ENCODE peak calls at places on chromosomes 4 and X, in seven cellular contexts. One of them, this sample, is unnamed.
A peak's percentile ranks its signal among the peaks of the same experiment; 100 is the strongest.

GRCh38 chrX:52271212-52271611 is 86.5 kb downstream of the MAGED4 start:
- DNase-seq in naive thymus-derived CD4-positive, alpha-beta T cell: no peak
- DNase-seq in CD8-positive, alpha-beta memory T cell: no peak
- DNase-seq in GM23248: peak; percentile 19
- DNase-seq in heart left ventricle: no peak
- DNase-seq in pancreas: no peak
- DNase-seq in tibial nerve: no peak
- DNase-seq in this sample: no peak

GRCh38 chr4:149781150-149781549 is 34.5 kb downstream of the IQCM start:
- DNase-seq in naive thymus-derived CD4-positive, alpha-beta T cell: no peak
- DNase-seq in CD8-positive, alpha-beta memory T cell: no peak
- DNase-seq in GM23248: peak; percentile 51
- DNase-seq in heart left ventricle: no peak
- DNase-seq in pancreas: no peak
- DNase-seq in tibial nerve: no peak
- DNase-seq in this sample: no peak

GRCh38 chr4:26907731-26908599 is 47.3 kb downstream of the STIM2 start:
- DNase-seq in naive thymus-derived CD4-positive, alpha-beta T cell: no peak
- DNase-seq in CD8-positive, alpha-beta memory T cell: no peak
- DNase-seq in GM23248: peak; percentile 11
- DNase-seq in heart left ventricle: no peak
- DNase-seq in pancreas: no peak
- DNase-seq in tibial nerve: no peak
- DNase-seq in this sample: no peak

GRCh38 chr4:79141530-79141929 is 184.3 kb downstream of the NAA11 start:
- DNase-seq in naive thymus-derived CD4-positive, alpha-beta T cell: no peak
- DNase-seq in CD8-positive, alpha-beta memory T cell: no peak
- DNase-seq in GM23248: peak; percentile 39
- DNase-seq in heart left ventricle: no peak
- DNase-seq in pancreas: no peak
- DNase-seq in tibial nerve: no peak
- DNase-seq in this sample: no peak

GRCh38 chrX:40291553-40291952 is 193.8 kb upstream of the BCOR start:
- DNase-seq in naive thymus-derived CD4-positive, alpha-beta T cell: no peak
- DNase-seq in CD8-positive, alpha-beta memory T cell: no peak
- DNase-seq in GM23248: no peak
- DNase-seq in heart left ventricle: no peak
- DNase-seq in pancreas: no peak
- DNase-seq in tibial nerve: no peak
- DNase-seq in this sample: no peak

GRCh38 chr4:116829187-116829586 is 256.2 kb downstream of the TRAM1L1 start:
- DNase-seq in naive thymus-derived CD4-positive, alpha-beta T cell: no peak
- DNase-seq in CD8-positive, alpha-beta memory T cell: no peak
- DNase-seq in GM23248: no peak
- DNase-seq in heart left ventricle: no peak
- DNase-seq in pancreas: no peak
- DNase-seq in tibial nerve: no peak
- DNase-seq in this sample: no peak

GRCh38 chr4:174324725-174325124 is 41.0 kb downstream of the CEP44 start:
- DNase-seq in naive thymus-derived CD4-positive, alpha-beta T cell: no peak
- DNase-seq in CD8-positive, alpha-beta memory T cell: no peak
- DNase-seq in GM23248: peak; percentile 54
- DNase-seq in heart left ventricle: no peak
- DNase-seq in pancreas: no peak
- DNase-seq in tibial nerve: no peak
- DNase-seq in this sample: no peak

GRCh38 chrX:43000121-43000520 is 222.2 kb upstream of the PPP1R2C start:
- DNase-seq in naive thymus-derived CD4-positive, alpha-beta T cell: no peak
- DNase-seq in CD8-positive, alpha-beta memory T cell: no peak
- DNase-seq in GM23248: no peak
- DNase-seq in heart left ventricle: no peak
- DNase-seq in pancreas: no peak
- DNase-seq in tibial nerve: no peak
- DNase-seq in this sample: no peak

DNA sequence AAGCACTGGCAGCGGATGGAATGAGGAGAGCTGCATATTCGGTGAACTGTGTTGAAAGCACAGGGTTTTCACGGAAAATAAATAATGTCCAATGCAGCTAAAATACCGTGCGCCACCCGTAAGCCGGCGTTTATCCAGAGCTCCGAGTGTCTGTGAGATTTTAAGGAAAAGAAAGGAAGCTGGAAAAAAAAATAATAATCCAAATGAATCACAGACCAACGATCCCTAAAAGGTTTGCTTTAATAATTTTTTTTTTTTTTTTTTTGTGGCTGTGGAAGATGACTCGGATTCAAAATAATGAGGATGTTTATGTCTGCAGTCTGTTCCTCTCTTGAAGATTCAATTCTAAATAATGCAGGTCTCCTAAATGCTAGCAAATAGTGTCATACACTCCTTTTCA is 84.5 kb upstream of the PPP2R3B start:
- DNase-seq in naive thymus-derived CD4-positive, alpha-beta T cell: no peak
- DNase-seq in CD8-positive, alpha-beta memory T cell: no peak
- DNase-seq in GM23248: no peak
- DNase-seq in heart left ventricle: no peak
- DNase-seq in pancreas: no peak
- DNase-seq in tibial nerve: no peak
- DNase-seq in this sample: no peak
- H3K9me3 ChIP-seq in naive thymus-derived CD4-positive, alpha-beta T cell: no peaks in the 10 kb centered on the region
- H3K9me3 ChIP-seq in CD8-positive, alpha-beta memory T cell: no peaks in the 10 kb centered on the region
- H3K9me3 ChIP-seq in GM23248: no peaks in the 10 kb centered on the region
- H3K9me3 ChIP-seq in heart left ventricle: peaks cover 5% of the 10 kb centered on the region
- H3K9me3 ChIP-seq in pancreas: no peaks in the 10 kb centered on the region
- H3K9me3 ChIP-seq in tibial nerve: peaks cover 22% of the 10 kb centered on the region
- H3K9me3 ChIP-seq in this sample: no peaks in the 10 kb centered on the region

GRCh38 chr4:94158883-94159282 is 48.8 kb upstream of the SMARCAD1 start:
- DNase-seq in naive thymus-derived CD4-positive, alpha-beta T cell: no peak
- DNase-seq in CD8-positive, alpha-beta memory T cell: no peak
- DNase-seq in GM23248: no peak
- DNase-seq in heart left ventricle: no peak
- DNase-seq in pancreas: no peak
- DNase-seq in tibial nerve: no peak
- DNase-seq in this sample: no peak
- H3K9me3 ChIP-seq in naive thymus-derived CD4-positive, alpha-beta T cell: no peaks in the 10 kb centered on the region
- H3K9me3 ChIP-seq in CD8-positive, alpha-beta memory T cell: no peaks in the 10 kb centered on the region
- H3K9me3 ChIP-seq in GM23248: no peaks in the 10 kb centered on the region
- H3K9me3 ChIP-seq in heart left ventricle: no peaks in the 10 kb centered on the region
- H3K9me3 ChIP-seq in pancreas: no peaks in the 10 kb centered on the region
- H3K9me3 ChIP-seq in tibial nerve: peaks cover 3% of the 10 kb centered on the region
- H3K9me3 ChIP-seq in this sample: no peaks in the 10 kb centered on the region

DNA sequence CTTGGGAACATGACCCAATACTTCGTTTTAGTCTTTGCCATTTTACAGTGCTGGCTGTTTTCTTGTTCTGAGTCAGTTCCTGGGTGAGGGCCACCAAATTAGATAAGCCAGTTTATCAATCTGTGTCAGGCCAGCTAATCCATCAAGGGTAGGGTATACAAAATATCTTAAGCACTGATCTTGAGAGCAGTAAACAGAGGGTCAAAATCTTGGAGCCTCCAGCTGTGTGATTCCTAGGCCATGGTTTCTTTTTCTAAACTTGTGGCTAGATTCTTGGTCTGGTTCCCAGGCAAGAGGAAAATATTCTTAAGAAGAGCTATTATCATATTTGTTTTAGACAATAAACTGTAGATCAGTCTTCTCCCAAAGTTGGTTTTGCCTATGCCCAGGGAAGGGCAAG is 1396.6 kb upstream of the PABPC4L start:
- DNase-seq in naive thymus-derived CD4-positive, alpha-beta T cell: no peak
- DNase-seq in CD8-positive, alpha-beta memory T cell: no peak
- DNase-seq in GM23248: no peak
- DNase-seq in heart left ventricle: no peak
- DNase-seq in pancreas: no peak
- DNase-seq in tibial nerve: no peak
- DNase-seq in this sample: no peak
- H3K9me3 ChIP-seq in naive thymus-derived CD4-positive, alpha-beta T cell: no peaks in the 10 kb centered on the region
- H3K9me3 ChIP-seq in CD8-positive, alpha-beta memory T cell: peaks cover 5% of the 10 kb centered on the region
- H3K9me3 ChIP-seq in GM23248: no peaks in the 10 kb centered on the region
- H3K9me3 ChIP-seq in heart left ventricle: peaks cover 27% of the 10 kb centered on the region
- H3K9me3 ChIP-seq in pancreas: no peaks in the 10 kb centered on the region
- H3K9me3 ChIP-seq in tibial nerve: peaks cover 30% of the 10 kb centered on the region
- H3K9me3 ChIP-seq in this sample: no peaks in the 10 kb centered on the region

DNA sequence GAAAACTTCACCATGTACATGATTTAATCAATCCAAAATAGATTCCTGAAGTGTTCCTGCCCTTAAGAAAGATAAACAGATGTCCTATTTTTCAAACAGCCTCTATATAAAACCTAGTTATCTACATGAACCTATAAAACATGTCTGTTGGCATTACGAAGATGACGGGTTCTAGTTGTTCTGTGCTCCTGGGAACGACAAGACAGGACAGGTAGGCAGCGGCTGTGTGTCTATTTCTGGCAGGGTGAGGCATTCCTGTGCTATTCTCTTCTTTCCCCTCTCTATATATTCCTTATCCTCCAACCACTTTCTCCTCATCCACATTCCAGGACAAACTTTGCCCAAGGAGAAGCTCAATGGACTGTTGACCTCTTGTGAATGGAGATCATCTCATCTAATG is 6.1 kb downstream of the FAT1 start:
- DNase-seq in naive thymus-derived CD4-positive, alpha-beta T cell: no peak
- DNase-seq in CD8-positive, alpha-beta memory T cell: no peak
- DNase-seq in GM23248: no peak
- DNase-seq in heart left ventricle: no peak
- DNase-seq in pancreas: no peak
- DNase-seq in tibial nerve: no peak
- DNase-seq in this sample: no peak
- H3K9me3 ChIP-seq in naive thymus-derived CD4-positive, alpha-beta T cell: no peaks in the 10 kb centered on the region
- H3K9me3 ChIP-seq in CD8-positive, alpha-beta memory T cell: no peaks in the 10 kb centered on the region
- H3K9me3 ChIP-seq in GM23248: peaks cover 8% of the 10 kb centered on the region
- H3K9me3 ChIP-seq in heart left ventricle: peaks cover 12% of the 10 kb centered on the region
- H3K9me3 ChIP-seq in pancreas: no peaks in the 10 kb centered on the region
- H3K9me3 ChIP-seq in tibial nerve: peaks cover 12% of the 10 kb centered on the region
- H3K9me3 ChIP-seq in this sample: peaks cover 6% of the 10 kb centered on the region

DNA sequence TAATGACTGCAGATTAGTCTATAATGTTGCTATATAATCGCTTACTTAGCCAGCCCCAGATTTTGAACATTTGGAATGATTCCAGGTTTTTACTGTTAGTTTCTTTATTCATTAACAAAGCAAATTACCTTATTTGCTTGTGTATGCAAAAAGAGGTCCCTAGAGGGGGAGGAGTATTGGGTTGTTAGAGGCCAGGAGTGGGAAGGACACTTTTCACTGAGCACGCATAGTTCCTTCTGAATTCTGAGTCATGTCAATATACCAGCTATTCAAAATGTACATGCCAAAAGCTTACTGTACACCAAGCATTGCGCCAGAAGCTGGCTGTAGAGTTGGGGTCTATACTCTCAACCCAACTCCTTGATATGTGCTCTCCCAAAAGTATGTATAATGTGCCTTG is 5.1 kb upstream of the DGAT2L6 start:
- DNase-seq in naive thymus-derived CD4-positive, alpha-beta T cell: no peak
- DNase-seq in CD8-positive, alpha-beta memory T cell: no peak
- DNase-seq in GM23248: peak; percentile 43
- DNase-seq in heart left ventricle: no peak
- DNase-seq in pancreas: no peak
- DNase-seq in tibial nerve: no peak
- DNase-seq in this sample: no peak
- H3K9me3 ChIP-seq in naive thymus-derived CD4-positive, alpha-beta T cell: no peaks in the 10 kb centered on the region
- H3K9me3 ChIP-seq in CD8-positive, alpha-beta memory T cell: no peaks in the 10 kb centered on the region
- H3K9me3 ChIP-seq in GM23248: no peaks in the 10 kb centered on the region
- H3K9me3 ChIP-seq in heart left ventricle: no peaks in the 10 kb centered on the region
- H3K9me3 ChIP-seq in pancreas: no peaks in the 10 kb centered on the region
- H3K9me3 ChIP-seq in tibial nerve: no peaks in the 10 kb centered on the region
- H3K9me3 ChIP-seq in this sample: no peaks in the 10 kb centered on the region

GRCh38 chr4:40455340-40455902 is 120.3 kb downstream of the CHRNA9 start:
- DNase-seq in naive thymus-derived CD4-positive, alpha-beta T cell: no peak
- DNase-seq in CD8-positive, alpha-beta memory T cell: no peak
- DNase-seq in GM23248: peak; percentile 13
- DNase-seq in heart left ventricle: no peak
- DNase-seq in pancreas: peak; percentile 39
- DNase-seq in tibial nerve: no peak
- DNase-seq in this sample: no peak
- H3K9me3 ChIP-seq in naive thymus-derived CD4-positive, alpha-beta T cell: no peaks in the 10 kb centered on the region
- H3K9me3 ChIP-seq in CD8-positive, alpha-beta memory T cell: no peaks in the 10 kb centered on the region
- H3K9me3 ChIP-seq in GM23248: no peaks in the 10 kb centered on the region
- H3K9me3 ChIP-seq in heart left ventricle: no peaks in the 10 kb centered on the region
- H3K9me3 ChIP-seq in pancreas: no peaks in the 10 kb centered on the region
- H3K9me3 ChIP-seq in tibial nerve: no peaks in the 10 kb centered on the region
- H3K9me3 ChIP-seq in this sample: no peaks in the 10 kb centered on the region

GRCh38 chr4:152657657-152658056 is 22.1 kb downstream of the TMEM154 start:
- DNase-seq in naive thymus-derived CD4-positive, alpha-beta T cell: no peak
- DNase-seq in CD8-positive, alpha-beta memory T cell: no peak
- DNase-seq in GM23248: no peak
- DNase-seq in heart left ventricle: no peak
- DNase-seq in pancreas: no peak
- DNase-seq in tibial nerve: no peak
- DNase-seq in this sample: no peak
- H3K9me3 ChIP-seq in naive thymus-derived CD4-positive, alpha-beta T cell: peaks cover 9% of the 10 kb centered on the region
- H3K9me3 ChIP-seq in CD8-positive, alpha-beta memory T cell: peaks cover 9% of the 10 kb centered on the region
- H3K9me3 ChIP-seq in GM23248: no peaks in the 10 kb centered on the region
- H3K9me3 ChIP-seq in heart left ventricle: peaks cover 26% of the 10 kb centered on the region
- H3K9me3 ChIP-seq in pancreas: no peaks in the 10 kb centered on the region
- H3K9me3 ChIP-seq in tibial nerve: peaks cover 31% of the 10 kb centered on the region
- H3K9me3 ChIP-seq in this sample: no peaks in the 10 kb centered on the region

GRCh38 chr4:68864438-68865177 is 48.8 kb downstream of the UGT2B10 start:
- DNase-seq in naive thymus-derived CD4-positive, alpha-beta T cell: no peak
- DNase-seq in CD8-positive, alpha-beta memory T cell: no peak
- DNase-seq in GM23248: no peak
- DNase-seq in heart left ventricle: no peak
- DNase-seq in pancreas: peak; percentile 65
- DNase-seq in tibial nerve: no peak
- DNase-seq in this sample: no peak
- H3K9me3 ChIP-seq in naive thymus-derived CD4-positive, alpha-beta T cell: no peaks in the 10 kb centered on the region
- H3K9me3 ChIP-seq in CD8-positive, alpha-beta memory T cell: no peaks in the 10 kb centered on the region
- H3K9me3 ChIP-seq in GM23248: no peaks in the 10 kb centered on the region
- H3K9me3 ChIP-seq in heart left ventricle: no peaks in the 10 kb centered on the region
- H3K9me3 ChIP-seq in pancreas: no peaks in the 10 kb centered on the region
- H3K9me3 ChIP-seq in tibial nerve: no peaks in the 10 kb centered on the region
- H3K9me3 ChIP-seq in this sample: no peaks in the 10 kb centered on the region

GRCh38 chrX:10079155-10079711 is 77.5 kb upstream of the CLCN4 start:
- DNase-seq in naive thymus-derived CD4-positive, alpha-beta T cell: no peak
- DNase-seq in CD8-positive, alpha-beta memory T cell: no peak
- DNase-seq in GM23248: no peak
- DNase-seq in heart left ventricle: no peak
- DNase-seq in pancreas: no peak
- DNase-seq in tibial nerve: no peak
- DNase-seq in this sample: no peak

GRCh38 chrX:10074241-10074941 is 82.4 kb upstream of the CLCN4 start:
- DNase-seq in naive thymus-derived CD4-positive, alpha-beta T cell: no peak
- DNase-seq in CD8-positive, alpha-beta memory T cell: no peak
- DNase-seq in GM23248: no peak
- DNase-seq in heart left ventricle: no peak
- DNase-seq in pancreas: no peak
- DNase-seq in tibial nerve: no peak
- DNase-seq in this sample: no peak

GRCh38 chrX:10077425-10078188 is 79.2 kb upstream of the CLCN4 start:
- DNase-seq in naive thymus-derived CD4-positive, alpha-beta T cell: no peak
- DNase-seq in CD8-positive, alpha-beta memory T cell: no peak
- DNase-seq in GM23248: peak; percentile 71
- DNase-seq in heart left ventricle: no peak
- DNase-seq in pancreas: no peak
- DNase-seq in tibial nerve: no peak
- DNase-seq in this sample: no peak

GRCh38 chrX:10076765-10077164 is 80.0 kb upstream of the CLCN4 start:
- DNase-seq in naive thymus-derived CD4-positive, alpha-beta T cell: no peak
- DNase-seq in CD8-positive, alpha-beta memory T cell: no peak
- DNase-seq in GM23248: no peak
- DNase-seq in heart left ventricle: no peak
- DNase-seq in pancreas: no peak
- DNase-seq in tibial nerve: no peak
- DNase-seq in this sample: no peak

GRCh38 chrX:10078266-10078665 is 78.5 kb upstream of the CLCN4 start:
- DNase-seq in naive thymus-derived CD4-positive, alpha-beta T cell: no peak
- DNase-seq in CD8-positive, alpha-beta memory T cell: no peak
- DNase-seq in GM23248: no peak
- DNase-seq in heart left ventricle: no peak
- DNase-seq in pancreas: no peak
- DNase-seq in tibial nerve: no peak
- DNase-seq in this sample: no peak
- H3K9me3 ChIP-seq in naive thymus-derived CD4-positive, alpha-beta T cell: no peaks in the 10 kb centered on the region
- H3K9me3 ChIP-seq in CD8-positive, alpha-beta memory T cell: no peaks in the 10 kb centered on the region
- H3K9me3 ChIP-seq in GM23248: no peaks in the 10 kb centered on the region
- H3K9me3 ChIP-seq in heart left ventricle: no peaks in the 10 kb centered on the region
- H3K9me3 ChIP-seq in pancreas: no peaks in the 10 kb centered on the region
- H3K9me3 ChIP-seq in tibial nerve: no peaks in the 10 kb centered on the region
- H3K9me3 ChIP-seq in this sample: no peaks in the 10 kb centered on the region